ENCODE peak calls at places on chromosome 7, in six cellular contexts. O is H1, U is PC-9, I is endothelial cell of umbilical vein, W is right lobe of liver, B is hepatocyte. M is an unnamed sample. For H3K4me1 and H3K9me3, the result is how much of the 10 kb centered on the place peaks cover.

GRCh38 chr7:139482662-139483466 is 609 bp downstream of the KLRG2 start:
- DNase-seq in O (no peak), U (no peak), I (no peak), W (no peak), B (peak), M (no peak)

GRCh38 chr7:138091073-138091472 is 14.8 kb downstream of the AKR1D1 start:
- DNase-seq in O (no peak), U (no peak), I (no peak), W (no peak), B (no peak), M (no peak)

GRCh38 chr7:51034531-51035264 is 252.0 kb upstream of the GRB10 start:
- DNase-seq in O (no peak), U (peak), I (no peak), W (no peak), B (peak), M (no peak)

GRCh38 chr7:36651404-36651803 is 72.9 kb downstream of the AOAH start:
- DNase-seq in O (no peak), U (no peak), I (no peak), W (no peak), B (peak), M (no peak)

GRCh38 chr7:47581821-47582747 is at the start of gene TNS3:
- DNase-seq in O (no peak), U (peak), I (no peak), W (no peak), B (peak), M (no peak)

GRCh38 chr7:127587663-127588018 is 570 bp upstream of the ARF5 start:
- DNase-seq in O (no peak), U (no peak), I (no peak), W (peak), B (no peak), M (no peak)

GRCh38 chr7:117941138-117941810 is 68.0 kb upstream of the CTTNBP2 start:
- DNase-seq in O (no peak), U (no peak), I (no peak), W (no peak), B (no peak), M (no peak)

GRCh38 chr7:137994091-137994688 is 7.7 kb downstream of the CREB3L2 start:
- DNase-seq in O (no peak), U (no peak), I (no peak), W (no peak), B (peak), M (no peak)

GRCh38 chr7:105851064-105851463 is 25.3 kb downstream of the ATXN7L1 start:
- DNase-seq in O (no peak), U (no peak), I (no peak), W (no peak), B (no peak), M (no peak)

GRCh38 chr7:30937426-30937825 is 25.8 kb downstream of the AQP1 start:
- DNase-seq in O (no peak), U (no peak), I (no peak), W (no peak), B (no peak), M (no peak)
- H3K4me1 ChIP-seq in O (under half), U (under half), I (under half), W (under half), B (under half), M (under half)

GRCh38 chr7:41755100-41755499 is 52.2 kb upstream of the INHBA start:
- DNase-seq in O (no peak), U (no peak), I (no peak), W (no peak), B (no peak), M (no peak)

GRCh38 chr7:41754046-41754445 is 51.2 kb upstream of the INHBA start:
- DNase-seq in O (no peak), U (no peak), I (no peak), W (no peak), B (no peak), M (no peak)

GRCh38 chr7:41756783-41757182 is 53.9 kb upstream of the INHBA start:
- DNase-seq in O (no peak), U (no peak), I (no peak), W (no peak), B (no peak), M (no peak)

GRCh38 chr7:41760293-41760692 is 57.4 kb upstream of the INHBA start:
- DNase-seq in O (no peak), U (no peak), I (no peak), W (no peak), B (no peak), M (no peak)

DNA sequence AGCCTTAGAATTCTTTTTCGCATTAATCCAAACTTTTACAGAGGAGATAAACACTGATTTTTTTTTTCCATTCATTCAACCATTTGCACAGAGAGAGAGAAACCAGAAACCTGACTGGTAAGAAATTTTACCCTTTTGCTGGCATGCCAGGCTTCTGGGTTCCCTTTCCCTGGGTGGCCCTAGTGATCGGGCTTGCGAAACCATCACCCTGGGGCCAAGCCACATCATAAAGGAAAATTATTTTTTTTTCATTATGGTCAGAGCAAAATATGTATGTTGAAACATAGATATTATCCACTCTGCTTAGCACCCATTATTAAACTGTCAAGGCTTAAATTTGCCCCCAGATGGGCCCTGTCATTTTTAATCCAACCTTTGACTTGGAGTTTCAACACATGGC is 55.4 kb upstream of the INHBA start:
- DNase-seq in O (no peak), U (no peak), I (no peak), W (no peak), B (no peak), M (no peak)
- H3K9me3 ChIP-seq in O (under half), U (under half), I (under half), W (under half), B (under half), M (under half)

GRCh38 chr7:45974540-45975360 is 53.7 kb upstream of the IGFBP3 start:
- DNase-seq in O (no peak), U (no peak), I (no peak), W (no peak), B (no peak), M (no peak)
- H3K4me1 ChIP-seq in O (under half), U (under half), I (under half), W (under half), B (under half), M (under half)

GRCh38 chr7:64872809-64873500 is 30.1 kb upstream of the ZNF273 start:
- DNase-seq in O (no peak), U (no peak), I (no peak), W (no peak), B (no peak), M (no peak)

GRCh38 chr7:64873517-64873916 is 29.6 kb upstream of the ZNF273 start:
- DNase-seq in O (no peak), U (no peak), I (no peak), W (no peak), B (peak), M (no peak)

GRCh38 chr7:64874562-64875250 is 28.4 kb upstream of the ZNF273 start:
- DNase-seq in O (no peak), U (no peak), I (no peak), W (no peak), B (no peak), M (no peak)

GRCh38 chr7:64875258-64875657 is 27.8 kb upstream of the ZNF273 start:
- DNase-seq in O (no peak), U (no peak), I (no peak), W (no peak), B (no peak), M (no peak)

GRCh38 chr7:64874114-64874513 is 29.0 kb upstream of the ZNF273 start:
- DNase-seq in O (no peak), U (no peak), I (no peak), W (no peak), B (no peak), M (no peak)
- H3K9me3 ChIP-seq in O (under half), U (under half), I (under half), W (under half), B (under half), M (under half)

GRCh38 chr7:2823124-2823523 is 21.0 kb downstream of the GNA12 start:
- DNase-seq in O (no peak), U (no peak), I (no peak), W (no peak), B (no peak), M (no peak)
- H3K4me1 ChIP-seq in O (half or more), U (half or more), I (under half), W (under half), B (under half), M (under half)

DNA sequence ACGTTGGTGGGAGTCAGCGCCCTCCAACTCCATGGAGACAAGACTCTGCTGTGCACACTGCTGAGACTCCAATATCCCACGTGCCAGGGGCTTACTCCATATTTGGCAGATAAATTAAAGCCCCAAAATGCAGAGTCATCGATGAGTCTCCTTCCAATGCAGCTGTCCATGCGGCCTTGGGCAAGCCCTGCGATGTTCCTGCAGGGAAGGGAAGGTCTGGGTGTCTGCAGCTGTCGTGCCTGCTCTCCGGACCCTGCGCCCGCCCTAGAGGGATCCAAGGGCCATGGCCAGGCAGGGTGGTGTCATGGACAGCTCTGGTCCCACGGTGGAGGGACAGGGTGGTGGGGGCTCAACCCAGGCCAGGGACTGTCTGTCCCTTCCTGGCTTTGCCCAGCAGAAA is 185.2 kb downstream of the PTPRN2 start:
- DNase-seq in O (no peak), U (no peak), I (no peak), W (no peak), B (no peak), M (no peak)
- H3K9me3 ChIP-seq in O (under half), U (under half), I (under half), W (under half), B (under half), M (under half)

GRCh38 chr7:4693749-4694148 is 11.7 kb downstream of the FOXK1 start:
- DNase-seq in O (no peak), U (no peak), I (no peak), W (no peak), B (no peak), M (no peak)

GRCh38 chr7:4692055-4692454 is 10.0 kb downstream of the FOXK1 start:
- DNase-seq in O (no peak), U (no peak), I (no peak), W (no peak), B (no peak), M (no peak)

GRCh38 chr7:4690953-4691856 is 9.1 kb downstream of the FOXK1 start:
- DNase-seq in O (no peak), U (no peak), I (no peak), W (no peak), B (no peak), M (no peak)

GRCh38 chr7:4694653-4695335 is 12.7 kb downstream of the FOXK1 start:
- DNase-seq in O (no peak), U (no peak), I (peak), W (no peak), B (peak), M (peak)

GRCh38 chr7:4693152-4693551 is 11.1 kb downstream of the FOXK1 start:
- DNase-seq in O (no peak), U (no peak), I (no peak), W (no peak), B (no peak), M (no peak)
- H3K4me1 ChIP-seq in O (under half), U (under half), I (under half), W (under half), B (under half), M (half or more)

DNA sequence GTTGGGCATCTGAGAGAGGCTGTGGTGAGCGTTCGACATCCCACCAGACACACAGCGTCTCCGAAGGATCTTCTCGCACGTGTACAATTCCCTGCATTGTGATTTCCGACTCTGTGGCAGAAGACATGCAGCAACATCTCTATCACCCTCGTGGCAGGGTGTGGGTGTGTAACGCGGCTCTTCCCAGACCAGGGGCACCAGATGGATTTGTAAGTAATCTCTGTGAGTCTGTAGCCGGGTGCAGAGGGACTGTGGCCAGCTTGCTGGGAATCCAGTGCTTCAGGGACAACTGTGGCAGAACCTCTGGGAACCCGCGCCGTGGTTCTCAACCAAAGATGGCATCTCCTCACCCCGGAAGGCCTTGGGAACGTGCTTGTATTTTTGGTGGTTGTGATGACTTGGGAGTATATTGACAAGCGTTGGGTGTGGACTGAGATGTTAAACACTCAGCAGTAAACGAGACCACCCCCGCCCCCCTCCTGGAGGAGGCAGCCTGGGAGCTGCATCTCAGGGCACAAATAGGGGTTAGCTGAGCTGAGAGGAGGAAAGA is 21.2 kb downstream of the FOXL3 start:
- DNase-seq in O (no peak), U (no peak), I (no peak), W (no peak), B (no peak), M (no peak)
- H3K9me3 ChIP-seq in O (under half), U (under half), I (under half), W (under half), B (under half), M (under half)

GRCh38 chr7:70615066-70615465 is 516.9 kb upstream of the GALNT17 start:
- DNase-seq in O (no peak), U (no peak), I (no peak), W (no peak), B (no peak), M (no peak)

GRCh38 chr7:70614237-70614984 is 517.5 kb upstream of the GALNT17 start:
- DNase-seq in O (no peak), U (no peak), I (no peak), W (peak), B (peak), M (peak)

GRCh38 chr7:70618020-70618551 is 513.9 kb upstream of the GALNT17 start:
- DNase-seq in O (no peak), U (no peak), I (no peak), W (no peak), B (no peak), M (no peak)

GRCh38 chr7:70619130-70619529 is 512.8 kb upstream of the GALNT17 start:
- DNase-seq in O (no peak), U (no peak), I (no peak), W (no peak), B (no peak), M (no peak)

GRCh38 chr7:70616821-70617220 is 515.1 kb upstream of the GALNT17 start:
- DNase-seq in O (no peak), U (no peak), I (no peak), W (no peak), B (no peak), M (no peak)
- H3K4me1 ChIP-seq in O (under half), U (under half), I (under half), W (under half), B (under half), M (under half)

DNA sequence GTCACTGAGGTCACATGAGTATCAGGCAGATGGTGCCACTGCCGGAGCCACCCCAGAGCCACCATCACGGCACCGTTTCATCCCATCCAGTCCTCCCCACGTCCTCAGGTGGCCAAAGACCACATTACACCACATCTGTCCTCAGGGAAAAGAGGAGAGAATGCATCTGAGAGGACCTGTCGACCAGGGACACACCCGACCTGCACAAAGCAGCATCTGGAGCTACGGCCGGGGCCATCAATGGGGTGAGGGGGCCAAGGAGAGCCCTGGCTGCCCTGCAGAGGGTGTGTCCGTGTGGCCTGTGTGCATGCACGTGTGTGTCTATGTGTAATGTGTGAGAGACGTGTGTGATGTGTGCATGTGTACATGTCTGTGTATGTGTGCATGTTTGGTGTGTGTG is 480.6 kb downstream of the DNAJB6 start:
- DNase-seq in O (no peak), U (no peak), I (no peak), W (peak), B (no peak), M (no peak)
- H3K9me3 ChIP-seq in O (under half), U (under half), I (under half), W (under half), B (under half), M (under half)

M was measured in gastrocnemius medialis.